ENCODE peak calls at places on chromosomes 4 and X, in five cellular contexts. G, Y, O, S and B are unnamed samples.

GRCh38 chrX:74890676-74891430 is 34.4 kb downstream of the NEXMIF start:
- DNase-seq in Y (no peak), O (peak; percentile 80), G (peak; percentile 3), S (no peak), B (peak; percentile 4)

GRCh38 chr4:42452823-42453222 is 55.5 kb downstream of the SHISA3 start:
- DNase-seq in Y (no peak), G (no peak), O (no peak), S (no peak), B (no peak)

GRCh38 chr4:99536848-99537247 is 26.0 kb downstream of the C4orf17 start:
- DNase-seq in O (no peak), G (peak; percentile 22), S (no peak), Y (no peak), B (no peak)

GRCh38 chr4:142960134-142960533 is 114.0 kb upstream of the INPP4B start:
- DNase-seq in S (no peak), O (no peak), Y (no peak), G (no peak), B (no peak)

GRCh38 chr4:113635739-113636437 is 125.7 kb downstream of the CAMK2D start:
- DNase-seq in Y (no peak), S (no peak), G (no peak), O (no peak), B (no peak)

GRCh38 chr4:95129036-95129435 is 371.3 kb downstream of the BMPR1B start:
- DNase-seq in Y (no peak), G (no peak), S (no peak), O (no peak), B (no peak)

GRCh38 chrX:118824173-118824782 is 654 bp downstream of the ZCCHC12 start:
- DNase-seq in Y (no peak), G (no peak), O (no peak), S (no peak), B (peak; percentile 71)

GRCh38 chr4:83490876-83491450 is 6.1 kb upstream of the ABRAXAS1 start:
- DNase-seq in S (peak; percentile 63), G (peak; percentile 34), O (no peak), Y (no peak), B (peak; percentile 64)

GRCh38 chr4:80182237-80182866 is 15.0 kb upstream of the PRDM8 start:
- DNase-seq in Y (no peak), O (no peak), G (no peak), S (no peak), B (no peak)

GRCh38 chr4:127957105-127957504 is 7.9 kb downstream of the MFSD8 start:
- DNase-seq in O (no peak), G (no peak), S (no peak), Y (no peak), B (no peak)

GRCh38 chr4:79820427-79820826 is 252.6 kb downstream of the ANTXR2 start:
- DNase-seq in Y (no peak), O (no peak), G (no peak), S (no peak), B (no peak)

GRCh38 chr4:78477276-78477675 is 74.3 kb upstream of the ANXA3 start:
- DNase-seq in Y (no peak), S (no peak), O (no peak), G (no peak), B (no peak)

DNA sequence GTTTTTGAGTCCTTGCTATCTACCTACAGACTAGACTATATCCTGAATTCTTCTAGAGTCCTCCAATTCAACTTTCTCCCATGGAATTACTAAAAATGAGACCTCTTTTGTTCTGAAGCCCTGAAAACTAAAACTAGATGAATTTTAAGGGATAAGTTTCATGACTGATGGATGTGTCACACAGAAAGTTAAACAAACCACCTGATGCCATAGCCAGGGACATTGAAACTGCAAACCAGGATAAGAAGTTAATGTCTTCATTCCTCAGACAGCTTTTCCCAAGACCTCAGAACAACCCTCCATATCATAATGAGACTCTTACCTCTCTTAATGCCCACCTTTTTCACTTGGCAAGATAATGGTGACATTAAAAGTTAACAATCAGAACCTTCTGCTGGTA is 81.5 kb upstream of the PTPN13 start:
- DNase-seq in S (no peak), Y (no peak), G (no peak), O (no peak), B (no peak)
- TF ChIP-seq SIN3A in S (no peak), Y (no peak), G (no peak), O (no peak), B (no peak)

GRCh38 chr4:156623376-156623775 is 348.2 kb downstream of the PDGFC start:
- DNase-seq in S (no peak), Y (no peak), G (no peak), O (no peak), B (no peak)
- TF ChIP-seq GABPA in S (no peak), Y (no peak), G (no peak), O (no peak), B (no peak)

GRCh38 chr4:97153042-97153441 is 990.2 kb downstream of the STPG2 start:
- DNase-seq in G (peak; percentile 1), Y (no peak), O (no peak), S (no peak), B (peak; percentile 2)

GRCh38 chr4:97150966-97151365 is 992.3 kb downstream of the STPG2 start:
- DNase-seq in S (no peak), G (no peak), O (no peak), Y (no peak), B (no peak)

DNA sequence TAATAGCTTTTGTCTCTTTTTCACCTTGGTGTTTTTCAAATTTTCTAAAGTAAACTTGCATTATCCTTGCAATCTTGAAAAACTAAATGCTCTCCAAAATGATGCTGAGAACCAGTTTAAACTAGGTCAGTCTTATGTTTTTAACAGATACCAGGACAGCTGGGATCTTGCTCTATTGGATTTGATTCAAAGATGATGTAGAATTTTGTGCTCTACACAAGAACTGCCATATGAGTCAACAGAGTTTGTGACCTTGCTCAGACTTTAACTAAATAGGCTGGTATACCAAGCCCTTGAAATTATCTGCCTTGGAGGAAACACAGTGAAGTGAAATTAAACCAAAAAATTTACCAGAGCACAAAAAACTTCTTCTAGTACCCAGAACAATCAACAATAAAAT is 991.1 kb downstream of the STPG2 start:
- DNase-seq in O (no peak), G (no peak), S (no peak), Y (no peak), B (no peak)
- TF ChIP-seq YY1 in O (no peak), G (no peak), S (no peak), Y (no peak), B (no peak)

GRCh38 chrX:39336709-39337294 is 535.5 kb downstream of the MID1IP1 start:
- DNase-seq in O (peak; percentile 32), Y (no peak), S (no peak), G (no peak), B (no peak)
- TF ChIP-seq SIN3A in O (no peak), Y (no peak), S (no peak), G (no peak), B (no peak)

GRCh38 chr4:1207157-1207470 is 34.7 kb upstream of the SPON2 start:
- DNase-seq in O (no peak), G (no peak), S (no peak), Y (no peak), B (no peak)
- TF ChIP-seq GABPA in O (no peak), G (no peak), S (no peak), Y (no peak), B (no peak)

GRCh38 chrX:149638860-149639259 is 7.3 kb upstream of the TMEM185A start:
- DNase-seq in G (no peak), O (no peak), Y (no peak), S (no peak), B (no peak)
- TF ChIP-seq YY1 in G (no peak), O (no peak), Y (no peak), S (no peak), B (no peak)

GRCh38 chr4:27016551-27016950 is 155.9 kb downstream of the STIM2 start:
- DNase-seq in O (no peak), S (no peak), G (no peak), Y (no peak), B (no peak)
- TF ChIP-seq SIN3A in O (no peak), S (no peak), G (no peak), Y (no peak), B (no peak)

GRCh38 chrX:48702032-48702431 is 5.5 kb downstream of the SUV39H1 start:
- DNase-seq in Y (no peak), O (no peak), S (peak; percentile 88), G (no peak), B (no peak)

GRCh38 chrX:48705876-48706275 is 9.3 kb downstream of the SUV39H1 start:
- DNase-seq in Y (no peak), S (no peak), O (no peak), G (no peak), B (no peak)

GRCh38 chrX:48702716-48703115 is 6.2 kb downstream of the SUV39H1 start:
- DNase-seq in Y (no peak), S (no peak), G (no peak), O (no peak), B (no peak)

GRCh38 chrX:48703228-48703627 is 6.7 kb downstream of the SUV39H1 start:
- DNase-seq in S (no peak), Y (no peak), O (no peak), G (no peak), B (no peak)

GRCh38 chrX:48703642-48704481 is 7.3 kb downstream of the SUV39H1 start:
- DNase-seq in Y (no peak), O (no peak), S (no peak), G (no peak), B (no peak)
- TF ChIP-seq GABPA in Y (no peak), O (no peak), S (no peak), G (no peak), B (no peak)

GRCh38 chrX:40949071-40949470 is 136.2 kb upstream of the USP9X start:
- DNase-seq in Y (no peak), S (no peak), G (no peak), O (no peak), B (no peak)

GRCh38 chrX:40950546-40950945 is 134.7 kb upstream of the USP9X start:
- DNase-seq in O (no peak), S (no peak), Y (peak; percentile 7), G (no peak), B (no peak)

GRCh38 chrX:40952855-40953254 is 132.4 kb upstream of the USP9X start:
- DNase-seq in Y (no peak), G (no peak), S (no peak), O (peak; percentile 26), B (no peak)

GRCh38 chrX:40953369-40953768 is 131.9 kb upstream of the USP9X start:
- DNase-seq in O (peak; percentile 60), S (no peak), G (no peak), Y (no peak), B (no peak)
- TF ChIP-seq YY1 in O (no peak), S (no peak), G (no peak), Y (no peak), B (no peak)